ENCODE peak calls at places on chromosomes 12 and 14, in seven cellular contexts. T, W, A, Y, E, I and X are unnamed samples.

GRCh38 chr12:29519585-29520182 is 22.2 kb upstream of the OVCH1 start:
- DNase-seq in W (no peak), E (no peak), T (peak; percentile 56), A (no peak), Y (peak; percentile 4), I (no peak), X (no peak)

GRCh38 chr12:48773686-48774085 is 15.2 kb downstream of the ADCY6 start:
- DNase-seq in Y (no peak), E (no peak), A (peak; percentile 55), W (no peak), I (no peak), T (no peak), X (no peak)

GRCh38 chr12:5247144-5247543 is 184.8 kb upstream of the NTF3 start:
- DNase-seq in A (no peak), T (no peak), E (no peak), W (no peak), Y (no peak), I (no peak), X (no peak)

GRCh38 chr12:50642035-50642451 is 121.9 kb upstream of the ATF1 start:
- DNase-seq in A (no peak), Y (peak; percentile 67), W (no peak), E (no peak), I (no peak), T (peak; percentile 85), X (no peak)

GRCh38 chr12:33752854-33753253 is 269.4 kb upstream of the ALG10 start:
- DNase-seq in I (no peak), E (no peak), W (no peak), Y (no peak), T (no peak), A (no peak), X (no peak)

GRCh38 chr14:99350751-99351150 is 78.8 kb upstream of the BCL11B start:
- DNase-seq in I (no peak), W (no peak), A (no peak), E (no peak), T (no peak), Y (no peak), X (no peak)

GRCh38 chr14:74444866-74445265 is 18.9 kb upstream of the SYNDIG1L start:
- DNase-seq in I (no peak), Y (no peak), T (no peak), A (no peak), E (no peak), W (no peak), X (no peak)

GRCh38 chr12:32107376-32108267 is 975 bp downstream of the BICD1 start:
- DNase-seq in A (no peak), W (no peak), E (no peak), T (peak; percentile 72), I (peak; percentile 6), Y (no peak), X (no peak)

GRCh38 chr14:104865069-104865630 is at the start of gene CEP170B:
- DNase-seq in A (peak; percentile 43), E (no peak), W (no peak), T (no peak), I (peak; percentile 48), Y (no peak), X (no peak)

GRCh38 chr14:47917344-47917954 is 242.0 kb upstream of the MDGA2 start:
- DNase-seq in T (peak; percentile 25), A (no peak), E (no peak), Y (no peak), W (no peak), I (no peak), X (no peak)

GRCh38 chr12:92537235-92537960 is 165.4 kb upstream of the PLEKHG7 start:
- DNase-seq in E (no peak), A (no peak), Y (no peak), I (no peak), T (no peak), W (no peak), X (no peak)

GRCh38 chr14:30389134-30389900 is 169.6 kb upstream of the G2E3 start:
- DNase-seq in E (no peak), W (no peak), T (peak; percentile 36), A (no peak), I (no peak), Y (no peak), X (no peak)

GRCh38 chr12:108596854-108597558 is 878 bp downstream of the TMEM119 start:
- DNase-seq in W (no peak), I (no peak), T (no peak), A (no peak), E (no peak), Y (no peak), X (no peak)

GRCh38 chr12:93185369-93185741 is 192.4 kb upstream of the NUDT4 start:
- DNase-seq in I (no peak), T (no peak), Y (no peak), E (no peak), W (no peak), A (no peak), X (no peak)

GRCh38 chr12:107461222-107461980 is 224.2 kb upstream of the PWP1 start:
- DNase-seq in I (no peak), E (peak; percentile 34), T (peak; percentile 47), Y (peak; percentile 72), W (no peak), A (peak; percentile 37), X (no peak)

GRCh38 chr12:58067610-58068387 is 126.4 kb downstream of the ATP23 start:
- DNase-seq in Y (peak; percentile 25), E (peak; percentile 71), T (peak; percentile 93), A (no peak), W (no peak), I (no peak), X (no peak)

GRCh38 chr12:2795291-2796186 is 769 bp downstream of the FKBP4 start:
- DNase-seq in A (peak; percentile 35), I (peak; percentile 76), Y (no peak), E (no peak), T (no peak), W (peak; percentile 60), X (no peak)

GRCh38 chr12:6914246-6914947 is at the start of gene ENO2:
- DNase-seq in I (peak; percentile 79), T (no peak), W (peak; percentile 51), Y (no peak), E (no peak), A (peak; percentile 27), X (no peak)

GRCh38 chr14:68610251-68610793 is 182.5 kb downstream of the ZFP36L1 start:
- DNase-seq in I (no peak), W (no peak), A (no peak), Y (no peak), E (no peak), T (no peak), X (no peak)

GRCh38 chr12:123242083-123242904 is 9.1 kb downstream of the MTRFR start:
- DNase-seq in I (no peak), Y (no peak), T (no peak), W (no peak), E (no peak), A (peak; percentile 64), X (no peak)

GRCh38 chr12:109458771-109459208 is 18.3 kb downstream of the KCTD10 start:
- DNase-seq in A (peak; percentile 9), W (no peak), I (no peak), T (no peak), E (no peak), Y (no peak), X (no peak)

GRCh38 chr12:75315518-75315917 is 14.6 kb downstream of the CAPS2 start:
- DNase-seq in A (no peak), E (peak; percentile 51), Y (peak; percentile 22), T (peak; percentile 70), I (no peak), W (no peak), X (no peak)

GRCh38 chr12:23221066-23221465 is 596.1 kb downstream of the ETNK1 start:
- DNase-seq in E (no peak), Y (no peak), I (no peak), A (no peak), W (no peak), T (no peak), X (no peak)

GRCh38 chr14:44945264-44945663 is 16.5 kb downstream of the KLHL28 start:
- DNase-seq in W (no peak), Y (peak; percentile 24), E (peak; percentile 87), T (no peak), A (no peak), I (no peak), X (no peak)

GRCh38 chr14:34804933-34805332 is 70.2 kb downstream of the BAZ1A start:
- DNase-seq in E (no peak), Y (no peak), A (no peak), T (no peak), W (no peak), I (no peak), X (no peak)

GRCh38 chr14:32808574-32809098 is 130.0 kb upstream of the NPAS3 start:
- DNase-seq in I (no peak), T (peak; percentile 8), E (no peak), W (no peak), A (peak; percentile 67), Y (peak; percentile 35), X (no peak)

GRCh38 chr12:5480218-5480952 is 48.5 kb downstream of the NTF3 start:
- DNase-seq in T (no peak), A (peak; percentile 66), E (no peak), W (no peak), Y (no peak), I (no peak), X (no peak)

GRCh38 chr12:67382206-67382871 is 113.2 kb downstream of the CAND1 start:
- DNase-seq in A (no peak), I (no peak), T (no peak), Y (no peak), E (no peak), W (no peak), X (no peak)

GRCh38 chr12:93042283-93042682 is 113.2 kb upstream of the EEA1 start:
- DNase-seq in A (no peak), E (no peak), T (peak; percentile 25), W (no peak), Y (no peak), I (no peak), X (no peak)

GRCh38 chr12:109888179-109889020 is 8.1 kb upstream of the GLTP start:
- DNase-seq in I (no peak), Y (peak; percentile 88), E (peak; percentile 86), A (no peak), W (no peak), T (peak; percentile 74), X (no peak)

GRCh38 chr12:3213171-3213570 is 136.0 kb downstream of the TSPAN9 start:
- DNase-seq in E (no peak), T (no peak), W (no peak), Y (no peak), A (no peak), I (no peak), X (no peak)

GRCh38 chr12:105740337-105740736 is 398.4 kb downstream of the NUAK1 start:
- DNase-seq in A (no peak), I (no peak), W (no peak), T (no peak), E (no peak), Y (no peak), X (no peak)

GRCh38 chr14:53391631-53392030 is 238.5 kb upstream of the DDHD1 start:
- DNase-seq in W (no peak), I (no peak), A (no peak), Y (peak; percentile 67), T (peak; percentile 74), E (no peak), X (no peak)

GRCh38 chr12:48961331-48961730 is 4.0 kb upstream of the ARF3 start:
- DNase-seq in I (no peak), A (no peak), T (no peak), E (no peak), Y (no peak), W (no peak), X (no peak)

GRCh38 chr12:40829738-40830144 is 137.5 kb downstream of the CNTN1 start:
- DNase-seq in W (no peak), I (no peak), T (peak; percentile 83), A (no peak), E (no peak), Y (no peak), X (no peak)

GRCh38 chr12:110224379-110225304 is 56.4 kb upstream of the ATP2A2 start:
- DNase-seq in W (no peak), I (no peak), E (peak; percentile 54), A (peak; percentile 2), T (peak; percentile 81), Y (peak; percentile 56), X (no peak)

GRCh38 chr12:89416049-89416792 is 63.9 kb upstream of the DUSP6 start:
- DNase-seq in W (no peak), E (no peak), I (no peak), Y (no peak), T (no peak), A (no peak), X (no peak)

GRCh38 chr14:95273041-95273978 is 46.4 kb downstream of the CLMN start:
- DNase-seq in A (no peak), W (no peak), E (no peak), Y (no peak), T (no peak), I (no peak), X (no peak)